ENCODE peak calls at places on chromosome 10, in seven cellular contexts. U, F, J, R, Q, B and X are unnamed samples.

GRCh38 chr10:124534231-124534798 is 72.7 kb downstream of the LHPP start:
- DNase-seq in J (no peak), B (no peak), Q (peak; percentile 50), U (no peak), F (peak; percentile 38), R (no peak), X (no peak)

GRCh38 chr10:30550967-30551815 is 78.4 kb downstream of the LYZL2 start:
- DNase-seq in U (no peak), B (no peak), R (no peak), F (no peak), Q (no peak), J (no peak), X (no peak)

GRCh38 chr10:14658331-14659122 is 116.2 kb downstream of the FAM107B start:
- DNase-seq in Q (no peak), R (peak; percentile 90), J (no peak), F (peak; percentile 65), U (no peak), B (no peak), X (peak; percentile 89)

GRCh38 chr10:97876387-97876786 is 26.7 kb downstream of the GOLGA7B start:
- DNase-seq in J (no peak), B (no peak), U (no peak), R (no peak), F (no peak), Q (no peak), X (no peak)

GRCh38 chr10:44965651-44966097 is 6.1 kb downstream of the RASSF4 start:
- DNase-seq in F (peak; percentile 79), J (no peak), Q (no peak), R (no peak), B (no peak), U (no peak), X (no peak)

GRCh38 chr10:114526497-114527238 is 122.4 kb upstream of the AFAP1L2 start:
- DNase-seq in Q (peak; percentile 74), B (peak; percentile 56), R (peak; percentile 56), U (no peak), F (peak; percentile 95), J (peak; percentile 95), X (peak; percentile 51)

GRCh38 chr10:46525177-46525823 is 31.2 kb downstream of the GPRIN2 start:
- DNase-seq in J (peak; percentile 2), R (no peak), Q (no peak), U (no peak), B (no peak), F (peak; percentile 19), X (peak; percentile 98)

GRCh38 chr10:13708256-13708990 is 121.7 kb downstream of the PRPF18 start:
- DNase-seq in J (no peak), U (no peak), F (no peak), B (no peak), Q (no peak), R (peak; percentile 18), X (peak; percentile 77)

GRCh38 chr10:24947304-24948097 is 4.9 kb downstream of the PRTFDC1 start:
- DNase-seq in B (no peak), F (peak; percentile 52), U (no peak), R (no peak), Q (no peak), J (no peak), X (peak; percentile 47)

GRCh38 chr10:22849077-22849810 is 78.6 kb upstream of the ARMC3 start:
- DNase-seq in F (no peak), U (no peak), Q (no peak), R (no peak), B (peak; percentile 19), J (no peak), X (peak; percentile 15)

GRCh38 chr10:63236113-63236935 is 103.2 kb downstream of the NRBF2 start:
- DNase-seq in B (no peak), F (peak; percentile 76), Q (no peak), J (no peak), U (peak; percentile 56), R (peak; percentile 84), X (peak; percentile 93)

GRCh38 chr10:14554843-14555205 is 219.9 kb downstream of the FAM107B start:
- DNase-seq in J (no peak), Q (no peak), R (no peak), B (no peak), F (peak; percentile 47), U (no peak), X (no peak)

GRCh38 chr10:71727429-71728217 is 8.0 kb upstream of the C10orf105 start:
- DNase-seq in U (no peak), F (peak; percentile 94), R (no peak), J (peak; percentile 80), Q (no peak), B (no peak), X (peak; percentile 40)

GRCh38 chr10:79424221-79425073 is 21.0 kb downstream of the ZCCHC24 start:
- DNase-seq in J (no peak), Q (no peak), B (no peak), R (peak; percentile 68), U (no peak), F (no peak), X (peak; percentile 44)

GRCh38 chr10:3931224-3931623 is 146.2 kb upstream of the KLF6 start:
- DNase-seq in F (no peak), J (no peak), B (no peak), Q (no peak), U (no peak), R (no peak), X (no peak)

GRCh38 chr10:121800146-121800545 is 127.7 kb downstream of the ATE1 start:
- DNase-seq in F (no peak), J (no peak), B (no peak), Q (no peak), R (no peak), U (no peak), X (peak; percentile 15)

GRCh38 chr10:102963237-102963886 is 45.3 kb downstream of the CNNM2 start:
- DNase-seq in U (no peak), R (no peak), F (no peak), Q (no peak), J (no peak), B (no peak), X (peak; percentile 62)

GRCh38 chr10:127996586-127996985 is 89.7 kb downstream of the PTPRE start:
- DNase-seq in U (no peak), B (no peak), Q (no peak), R (no peak), J (no peak), F (no peak), X (no peak)